ENCODE peak calls at places on chromosomes 2 and 18, in seven cellular contexts. D, K, W, O, V, X and Y are unnamed samples. For H3K4me1, the result is how much of the 10 kb centered on the place peaks cover.

GRCh38 chr18:57134564-57135211 is 12.2 kb upstream of the BOD1L2 start:
- DNase-seq in K (no peak), V (no peak), O (no peak), W (no peak), X (peak), D (no peak), Y (no peak)

GRCh38 chr2:96265349-96265839 is 403 bp downstream of the TMEM127 start:
- DNase-seq in D (no peak), W (peak), V (peak), K (no peak), X (no peak), O (peak), Y (peak)

GRCh38 chr2:239781461-239781860 is 243.7 kb downstream of the NDUFA10 start:
- DNase-seq in V (peak), D (peak), K (no peak), X (no peak), O (peak), W (no peak), Y (no peak)

GRCh38 chr2:234963785-234964615 is 12.2 kb downstream of the SH3BP4 start:
- DNase-seq in K (no peak), V (peak), W (peak), O (no peak), X (peak), D (peak), Y (no peak)

GRCh38 chr18:79766308-79766707 is 31.4 kb upstream of the KCNG2 start:
- DNase-seq in D (peak), K (no peak), X (no peak), V (no peak), O (no peak), W (no peak), Y (no peak)

GRCh38 chr18:42564761-42565160 is 550.7 kb downstream of the RIT2 start:
- DNase-seq in D (no peak), V (no peak), O (no peak), W (no peak), X (no peak), K (no peak), Y (no peak)

GRCh38 chr2:73946215-73946614 is 19.5 kb downstream of the DGUOK start:
- DNase-seq in O (no peak), D (no peak), K (no peak), V (no peak), X (no peak), W (no peak), Y (no peak)

GRCh38 chr2:12050381-12050780 is 303.9 kb downstream of the LPIN1 start:
- DNase-seq in W (no peak), K (peak), X (peak), V (no peak), O (no peak), D (no peak), Y (no peak)

GRCh38 chr2:213306320-213306942 is 22.2 kb downstream of the SPAG16 start:
- DNase-seq in W (peak), K (peak), X (peak), O (peak), V (peak), D (no peak), Y (peak)

GRCh38 chr2:19677215-19677777 is 224.5 kb downstream of the TTC32 start:
- DNase-seq in V (no peak), K (no peak), X (no peak), D (no peak), W (no peak), O (no peak), Y (no peak)

GRCh38 chr18:26741041-26741440 is 124.5 kb downstream of the AQP4 start:
- DNase-seq in W (peak), V (no peak), D (no peak), K (no peak), O (no peak), X (no peak), Y (no peak)

GRCh38 chr18:12361770-12362378 is 15.2 kb downstream of the AFG3L2 start:
- DNase-seq in V (no peak), D (no peak), O (peak), K (no peak), X (peak), W (peak), Y (no peak)

GRCh38 chr2:181077128-181077709 is 96.8 kb downstream of the UBE2E3 start:
- DNase-seq in K (peak), W (no peak), D (no peak), X (peak), O (no peak), V (no peak), Y (no peak)

GRCh38 chr2:5111581-5111980 is 580.6 kb upstream of the SOX11 start:
- DNase-seq in W (no peak), X (no peak), D (no peak), O (no peak), K (no peak), V (no peak), Y (no peak)

GRCh38 chr2:78109272-78109671 is 587.1 kb upstream of the LRRTM4 start:
- DNase-seq in D (no peak), O (no peak), K (no peak), W (peak), V (no peak), X (no peak), Y (no peak)

GRCh38 chr2:41934323-41935003 is 113.4 kb upstream of the PKDCC start:
- DNase-seq in W (peak), X (peak), V (no peak), D (no peak), K (peak), O (no peak), Y (no peak)

GRCh38 chr2:193695367-193695766 is 1500.6 kb upstream of the TMEFF2 start:
- DNase-seq in X (no peak), O (no peak), K (peak), W (peak), D (no peak), V (no peak), Y (no peak)

GRCh38 chr18:28766721-28767120 is 589.8 kb upstream of the CDH2 start:
- DNase-seq in W (no peak), V (no peak), O (no peak), X (peak), K (no peak), D (no peak), Y (no peak)

GRCh38 chr2:150023044-150023443 is 435.5 kb upstream of the MMADHC start:
- DNase-seq in O (no peak), V (no peak), W (no peak), K (no peak), X (no peak), D (no peak), Y (no peak)

GRCh38 chr2:74357627-74358026 is 14.4 kb upstream of the SLC4A5 start:
- DNase-seq in D (no peak), W (no peak), V (no peak), O (no peak), K (no peak), X (peak), Y (no peak)

GRCh38 chr2:81068144-81068543 is 763.6 kb upstream of the LRRTM1 start:
- DNase-seq in D (no peak), O (no peak), K (no peak), W (no peak), V (no peak), X (no peak), Y (no peak)

GRCh38 chr18:54888933-54889332 is 60.7 kb downstream of the RAB27B start:
- DNase-seq in X (peak), K (no peak), D (no peak), W (no peak), V (no peak), O (no peak), Y (no peak)

GRCh38 chr2:216082388-216082733 is 642 bp downstream of the TMEM169 start:
- DNase-seq in W (no peak), V (no peak), O (no peak), K (no peak), D (no peak), X (no peak), Y (no peak)

GRCh38 chr2:79612999-79613398 is 100.1 kb downstream of the CTNNA2 start:
- DNase-seq in D (no peak), W (no peak), O (no peak), V (no peak), X (no peak), K (peak), Y (no peak)

GRCh38 chr2:28292491-28292890 is 100.2 kb upstream of the FOSL2 start:
- DNase-seq in K (no peak), O (no peak), W (no peak), D (no peak), V (no peak), X (peak), Y (no peak)

GRCh38 chr2:118325556-118325955 is 237.3 kb downstream of the INSIG2 start:
- DNase-seq in X (no peak), D (no peak), O (no peak), K (no peak), V (no peak), W (no peak), Y (no peak)

GRCh38 chr18:28331551-28331950 is 154.6 kb upstream of the CDH2 start:
- DNase-seq in X (no peak), K (no peak), O (no peak), D (no peak), V (no peak), W (no peak), Y (no peak)

DNA sequence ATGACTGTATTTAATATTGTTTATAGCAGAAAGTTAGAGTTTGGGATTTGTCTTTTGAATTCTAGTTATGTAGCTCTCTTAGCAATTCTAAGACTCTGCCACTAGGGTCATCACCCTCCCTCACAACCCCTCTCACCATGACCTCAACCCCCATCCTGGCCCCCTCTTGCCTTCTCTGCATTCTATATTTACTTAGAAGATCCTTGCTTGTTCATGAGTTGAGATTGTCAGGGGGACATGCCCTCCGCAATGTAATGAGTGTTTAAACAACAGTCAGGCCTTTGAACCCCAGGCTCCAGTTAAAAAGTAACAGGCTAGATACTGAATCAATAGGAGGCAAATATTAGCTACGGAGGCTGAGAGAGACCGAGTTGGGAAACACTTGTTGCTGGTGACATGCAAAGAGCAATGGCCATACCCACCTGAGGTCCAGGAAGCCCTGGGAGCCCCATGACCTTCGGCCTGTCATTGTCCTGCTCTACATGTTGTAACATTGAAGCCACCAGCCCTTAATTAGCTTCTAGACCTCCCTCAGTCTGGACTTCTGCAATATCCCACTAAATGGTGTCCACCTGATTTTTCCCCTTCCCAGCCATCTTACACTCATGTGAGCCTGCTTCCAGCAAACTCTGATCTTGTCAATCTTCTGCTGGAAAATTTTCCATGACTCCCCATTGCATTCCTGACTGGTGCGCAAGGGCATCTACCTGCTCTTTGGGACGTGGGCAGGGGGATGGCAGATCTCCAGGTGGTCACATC is 221.1 kb downstream of the ALPK2 start:
- DNase-seq in W (no peak), X (no peak), K (peak), O (no peak), V (no peak), D (no peak), Y (peak)
- TF ChIP-seq CTCF in W (no peak), X (no peak), K (no peak), O (no peak), V (no peak), D (no peak), Y (no peak)

GRCh38 chr18:46452820-46453219 is 204.2 kb downstream of the LOXHD1 start:
- DNase-seq in V (no peak), W (no peak), O (no peak), K (no peak), D (no peak), X (peak), Y (no peak)
- H3K4me1 ChIP-seq in V (under half), W (under half), O (under half), K (under half), D (under half), X (under half), Y (under half)

GRCh38 chr2:233193738-233194137 is 57.7 kb upstream of the ATG16L1 start:
- DNase-seq in V (no peak), X (no peak), K (no peak), O (no peak), W (no peak), D (no peak), Y (no peak)
- TF ChIP-seq POLR2A in V (no peak), X (no peak), K (no peak), O (no peak), W (no peak), D (no peak), Y (no peak)

DNA sequence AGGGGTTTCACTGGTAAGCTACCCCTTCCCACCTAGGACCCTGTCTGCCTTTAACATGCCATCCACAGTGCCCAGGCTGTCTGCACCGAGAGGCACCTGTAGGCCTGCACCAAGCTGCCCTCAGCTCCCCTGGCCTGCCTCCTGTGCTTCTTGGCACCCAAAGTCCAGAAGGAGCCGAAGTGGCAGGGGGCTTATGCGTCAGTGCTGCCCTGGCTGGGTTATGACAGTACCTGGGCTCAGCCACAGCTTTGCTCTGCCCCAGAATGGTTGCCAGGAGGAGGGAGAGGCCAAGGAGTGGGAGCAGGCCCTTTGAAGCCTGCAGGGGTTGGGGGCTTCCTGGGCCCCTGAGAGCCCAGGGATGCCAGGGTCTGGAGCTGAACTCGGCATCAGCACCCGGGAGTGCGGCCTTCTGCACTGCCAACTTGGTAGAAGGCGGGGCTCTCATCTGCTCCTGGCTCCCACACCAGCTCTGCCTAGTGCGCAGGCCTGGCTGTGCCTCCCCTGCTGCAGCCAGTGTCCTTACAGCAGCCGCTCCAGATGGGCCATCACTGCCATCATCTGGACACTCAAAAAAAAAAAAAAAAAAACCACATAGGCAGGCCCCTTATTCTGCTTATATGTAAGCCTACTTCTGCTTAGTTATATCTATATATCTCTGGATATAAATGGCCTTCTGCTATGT is 155.4 kb downstream of the THSD7B start:
- DNase-seq in V (no peak), X (no peak), K (no peak), O (no peak), W (no peak), D (no peak), Y (no peak)
- TF ChIP-seq CTCF in V (no peak), X (no peak), K (no peak), O (no peak), W (no peak), D (no peak), Y (peak)

GRCh38 chr2:66452917-66453316 is 18.0 kb downstream of the MEIS1 start:
- DNase-seq in O (no peak), K (no peak), D (no peak), W (no peak), X (no peak), V (no peak), Y (no peak)
- H3K4me1 ChIP-seq in O (under half), K (under half), D (under half), W (under half), X (under half), V (under half), Y (under half)